ENCODE peak calls at places on chromosomes 4 and X, in seven cellular contexts. T is activated CD4-positive, CD25-positive, alpha-beta regulatory T cell treated with anti-CD3 and anti-CD28 coated beads, Interleukin-2, amount 50 U/mL, for 72 hours; B is D341Med; E is epithelial cell of esophagus; W is Kasumi-1; X is M059J; P is colonic mucosa. V is an unnamed sample.

GRCh38 chrX:151825927-151826471 is 86.7 kb upstream of the MAGEA4 start:
- DNase-seq in T (no peak), B (no peak), E (peak; percentile 47), W (no peak), X (peak; percentile 95), P (no peak), V (no peak)

GRCh38 chr4:140996757-140997156 is 136.5 kb downstream of the RNF150 start:
- DNase-seq in T (no peak), B (no peak), E (no peak), W (peak; percentile 33), X (peak; percentile 64), P (no peak), V (peak; percentile 17)

GRCh38 chr4:5050520-5050955 is 742 bp upstream of the STK32B start:
- DNase-seq in T (no peak), B (peak; percentile 90), E (peak; percentile 79), W (peak; percentile 84), X (peak; percentile 81), P (peak; percentile 56), V (peak; percentile 62)

GRCh38 chr4:858136-858535 is 32.2 kb upstream of the CPLX1 start:
- DNase-seq in T (no peak), B (no peak), E (no peak), W (no peak), X (no peak), P (no peak), V (no peak)

GRCh38 chrX:74015379-74016019 is 288.5 kb upstream of the ZCCHC13 start:
- DNase-seq in T (peak; percentile 59), B (peak; percentile 67), E (peak; percentile 65), W (peak; percentile 59), X (peak; percentile 76), P (peak; percentile 74), V (peak; percentile 55)

GRCh38 chrX:148995661-148996060 is 495.2 kb downstream of the AFF2 start:
- DNase-seq in T (no peak), B (peak; percentile 21), E (no peak), W (no peak), X (no peak), P (no peak), V (no peak)

GRCh38 chr4:152352645-152353116 is 183.2 kb downstream of the FBXW7 start:
- DNase-seq in T (no peak), B (peak; percentile 74), E (peak; percentile 96), W (peak; percentile 84), X (peak; percentile 92), P (peak; percentile 28), V (peak; percentile 53)

GRCh38 chr4:79211490-79211889 is 114.4 kb downstream of the NAA11 start:
- DNase-seq in T (no peak), B (peak; percentile 71), E (no peak), W (peak; percentile 73), X (no peak), P (no peak), V (no peak)

GRCh38 chr4:112448211-112448745 is 67.7 kb downstream of the NEUROG2 start:
- DNase-seq in T (no peak), B (no peak), E (peak; percentile 22), W (no peak), X (peak; percentile 61), P (no peak), V (no peak)

GRCh38 chr4:13266687-13267086 is 217.5 kb downstream of the RAB28 start:
- DNase-seq in T (no peak), B (no peak), E (no peak), W (no peak), X (peak; percentile 48), P (no peak), V (no peak)

GRCh38 chrX:149120459-149120858 is 384.6 kb downstream of the IDS start:
- DNase-seq in T (no peak), B (no peak), E (no peak), W (peak; percentile 57), X (no peak), P (no peak), V (no peak)

GRCh38 chr4:173485164-173485563 is 44.9 kb downstream of the HAND2 start:
- DNase-seq in T (no peak), B (no peak), E (peak; percentile 8), W (no peak), X (peak; percentile 56), P (no peak), V (no peak)

GRCh38 chr4:127124919-127125318 is 507.8 kb upstream of the INTU start:
- DNase-seq in T (no peak), B (no peak), E (peak; percentile 42), W (peak; percentile 29), X (no peak), P (no peak), V (no peak)

GRCh38 chr4:56466910-56467283 is 520 bp upstream of the SRP72 start:
- DNase-seq in T (no peak), B (peak; percentile 30), E (peak; percentile 13), W (peak; percentile 70), X (peak; percentile 9), P (no peak), V (no peak)

GRCh38 chrX:153937056-153937455 is 2.2 kb upstream of the NAA10 start:
- DNase-seq in T (no peak), B (no peak), E (no peak), W (no peak), X (no peak), P (no peak), V (no peak)

GRCh38 chr4:87209696-87210095 is 10.7 kb downstream of the KLHL8 start:
- DNase-seq in T (no peak), B (no peak), E (no peak), W (peak; percentile 87), X (no peak), P (no peak), V (no peak)

V was measured in SJSA1.